ENCODE peak calls at places on chromosome 21, in six cellular contexts. J is type B pancreatic cell, T is stromal cell of bone marrow, I is H54, D is fibroblast of the conjunctiva, A is GM10248. Q is an unnamed sample.

GRCh38 chr21:44667612-44668011 is 885 bp upstream of the KRTAP12-2 start:
- DNase-seq in J (no peak), T (no peak), I (no peak), D (no peak), A (no peak), Q (no peak)

GRCh38 chr21:37074546-37074945 is 1.5 kb downstream of the TTC3 start:
- DNase-seq in J (no peak), T (no peak), I (no peak), D (no peak), A (no peak), Q (no peak)

GRCh38 chr21:46604975-46605758 is at the start of gene S100B:
- DNase-seq in J (no peak), T (no peak), I (no peak), D (no peak), A (no peak), Q (no peak)

GRCh38 chr21:45388011-45388521 is 16.9 kb upstream of the COL18A1 start:
- DNase-seq in J (no peak), T (no peak), I (no peak), D (no peak), A (no peak), Q (no peak)

GRCh38 chr21:33047231-33047630 is 21.5 kb downstream of the OLIG2 start:
- DNase-seq in J (no peak), T (peak), I (peak), D (no peak), A (no peak), Q (peak)

GRCh38 chr21:9753943-9754342 is 767.4 kb upstream of the TPTE start:
- DNase-seq in J (no peak), T (no peak), I (no peak), D (no peak), A (no peak), Q (no peak)

GRCh38 chr21:34693192-34693810 is 24.5 kb downstream of the CLIC6 start:
- DNase-seq in J (no peak), T (peak), I (peak), D (peak), A (peak), Q (peak)

GRCh38 chr21:45547211-45547900 is 5.1 kb upstream of the SLC19A1 start:
- DNase-seq in J (no peak), T (no peak), I (no peak), D (no peak), A (no peak), Q (no peak)

GRCh38 chr21:16794944-16795343 is 717.9 kb upstream of the CXADR start:
- DNase-seq in J (no peak), T (peak), I (peak), D (peak), A (no peak), Q (peak)

GRCh38 chr21:34700605-34701004 is 31.8 kb downstream of the CLIC6 start:
- DNase-seq in J (no peak), T (no peak), I (no peak), D (no peak), A (no peak), Q (no peak)

GRCh38 chr21:14376854-14377253 is 6.1 kb downstream of the HSPA13 start:
- DNase-seq in J (no peak), T (no peak), I (no peak), D (no peak), A (no peak), Q (no peak)

GRCh38 chr21:31945576-31945975 is 72.8 kb downstream of the HUNK start:
- DNase-seq in J (no peak), T (peak), I (no peak), D (peak), A (no peak), Q (peak)

GRCh38 chr21:21397464-21397863 is 399.3 kb downstream of the NCAM2 start:
- DNase-seq in J (no peak), T (no peak), I (no peak), D (no peak), A (no peak), Q (no peak)

GRCh38 chr21:25960423-25960822 is 210.1 kb downstream of the APP start:
- DNase-seq in J (no peak), T (no peak), I (no peak), D (no peak), A (no peak), Q (no peak)

GRCh38 chr21:30199989-30200388 is 15.9 kb downstream of the CLDN8 start:
- DNase-seq in J (no peak), T (no peak), I (no peak), D (no peak), A (no peak), Q (no peak)

Q was measured in GM04504.